ENCODE peak calls at places on chromosomes 5 and 9, in eight cellular contexts. P, H, R, K, N, S, E and L are unnamed samples.

GRCh38 chr5:7181841-7182240 is 214.1 kb upstream of the ADCY2 start:
- DNase-seq in P (no peak), H (no peak), R (no peak), K (no peak), N (no peak), S (no peak), E (no peak), L (no peak)

GRCh38 chr5:152256580-152256979 is 148.5 kb downstream of the NMUR2 start:
- DNase-seq in P (no peak), H (no peak), R (no peak), K (no peak), N (no peak), S (no peak), E (no peak), L (no peak)

GRCh38 chr5:155293605-155294178 is 280.1 kb downstream of the KIF4B start:
- DNase-seq in P (no peak), H (no peak), R (no peak), K (no peak), N (no peak), S (no peak), E (no peak), L (no peak)

GRCh38 chr5:10352404-10353240 is 873 bp upstream of the MARCHF6 start:
- DNase-seq in P (peak), H (peak), R (peak), K (no peak), N (no peak), S (no peak), E (peak), L (peak)

GRCh38 chr5:171323806-171324632 is 15.0 kb downstream of the TLX3 start:
- DNase-seq in P (no peak), H (no peak), R (no peak), K (no peak), N (no peak), S (no peak), E (no peak), L (no peak)

GRCh38 chr9:72129271-72130156 is 19.7 kb upstream of the GDA start:
- DNase-seq in P (no peak), H (no peak), R (no peak), K (no peak), N (no peak), S (no peak), E (no peak), L (no peak)

GRCh38 chr9:138024831-138025291 is 147.3 kb downstream of the CACNA1B start:
- DNase-seq in P (peak), H (no peak), R (no peak), K (peak), N (no peak), S (no peak), E (no peak), L (no peak)

GRCh38 chr9:113574381-113575262 is 111.1 kb downstream of the RGS3 start:
- DNase-seq in P (no peak), H (no peak), R (no peak), K (no peak), N (peak), S (peak), E (no peak), L (no peak)

GRCh38 chr5:56588636-56589485 is 226.5 kb upstream of the MAP3K1 start:
- DNase-seq in P (peak), H (no peak), R (no peak), K (peak), N (peak), S (peak), E (no peak), L (no peak)

GRCh38 chr5:173265433-173265832 is 30.4 kb upstream of the NKX2-5 start:
- DNase-seq in P (no peak), H (no peak), R (no peak), K (no peak), N (peak), S (no peak), E (no peak), L (no peak)

GRCh38 chr9:19464764-19465570 is 56.2 kb downstream of the ACER2 start:
- DNase-seq in P (peak), H (peak), R (peak), K (peak), N (peak), S (peak), E (peak), L (peak)

GRCh38 chr5:2901511-2901910 is 150.0 kb upstream of the IRX2 start:
- DNase-seq in P (no peak), H (no peak), R (no peak), K (no peak), N (no peak), S (no peak), E (no peak), L (no peak)

GRCh38 chr5:136021016-136021405 is 7.8 kb upstream of the TGFBI start:
- DNase-seq in P (no peak), H (peak), R (no peak), K (no peak), N (no peak), S (peak), E (peak), L (peak)